ENCODE peak calls at places on chromosome 13, in eight cellular contexts. E is pancreas, B is heart left ventricle, Z is GM12865, A is heart right ventricle, O is AG09309, Y is BE2C, T is neural progenitor cell. X is an unnamed sample.

GRCh38 chr13:50715402-50716146 is 127.9 kb downstream of the DLEU7 start:
- DNase-seq in E (peak; percentile 53), B (peak; percentile 75), Z (no peak), A (peak; percentile 35), O (no peak), Y (no peak), T (no peak), X (no peak)

GRCh38 chr13:85729296-85729695 is 69.9 kb downstream of the SLITRK6 start:
- DNase-seq in E (no peak), B (no peak), Z (no peak), A (no peak), O (no peak), Y (no peak), T (no peak), X (no peak)

GRCh38 chr13:21328201-21328600 is 130.9 kb downstream of the ZDHHC20 start:
- DNase-seq in E (no peak), B (no peak), Z (no peak), A (no peak), O (no peak), Y (no peak), T (peak; percentile 58), X (no peak)

GRCh38 chr13:59230484-59231264 is 933.1 kb downstream of the DIAPH3 start:
- DNase-seq in E (no peak), B (no peak), Z (no peak), A (no peak), O (no peak), Y (no peak), T (no peak), X (no peak)

GRCh38 chr13:27442797-27443196 is 7.6 kb downstream of the MTIF3 start:
- DNase-seq in E (no peak), B (no peak), Z (no peak), A (no peak), O (no peak), Y (no peak), T (no peak), X (no peak)

GRCh38 chr13:43686557-43686956 is 100.2 kb downstream of the ENOX1 start:
- DNase-seq in E (peak; percentile 24), B (no peak), Z (no peak), A (peak; percentile 27), O (no peak), Y (peak; percentile 69), T (no peak), X (no peak)

GRCh38 chr13:98915563-98916348 is 62.1 kb downstream of the DOCK9 start:
- DNase-seq in E (no peak), B (no peak), Z (no peak), A (no peak), O (no peak), Y (no peak), T (no peak), X (no peak)

GRCh38 chr13:50340566-50341287 is 325.5 kb downstream of the KCNRG start:
- DNase-seq in E (no peak), B (no peak), Z (no peak), A (peak; percentile 18), O (no peak), Y (no peak), T (peak; percentile 21), X (no peak)

GRCh38 chr13:61664821-61665705 is 249.4 kb upstream of the PCDH20 start:
- DNase-seq in E (no peak), B (peak; percentile 37), Z (no peak), A (no peak), O (no peak), Y (no peak), T (no peak), X (peak; percentile 77)

GRCh38 chr13:80084086-80084676 is 256.7 kb downstream of the SPRY2 start:
- DNase-seq in E (no peak), B (no peak), Z (no peak), A (no peak), O (peak; percentile 94), Y (no peak), T (no peak), X (no peak)

GRCh38 chr13:50400930-50401553 is 385.8 kb downstream of the KCNRG start:
- DNase-seq in E (no peak), B (no peak), Z (no peak), A (no peak), O (peak; percentile 80), Y (no peak), T (no peak), X (no peak)

GRCh38 chr13:67184247-67184646 is 45.9 kb downstream of the PCDH9 start:
- DNase-seq in E (no peak), B (no peak), Z (no peak), A (no peak), O (no peak), Y (no peak), T (no peak), X (no peak)

GRCh38 chr13:40340368-40341085 is 325.9 kb downstream of the FOXO1 start:
- DNase-seq in E (peak; percentile 75), B (no peak), Z (no peak), A (no peak), O (no peak), Y (no peak), T (peak; percentile 11), X (no peak)
- TF ChIP-seq CTCF in E (peak; percentile 20), B (no peak), Z (no peak), A (no peak), O (peak; percentile 10), Y (no peak), T (no peak), X (peak; percentile 24)

DNA sequence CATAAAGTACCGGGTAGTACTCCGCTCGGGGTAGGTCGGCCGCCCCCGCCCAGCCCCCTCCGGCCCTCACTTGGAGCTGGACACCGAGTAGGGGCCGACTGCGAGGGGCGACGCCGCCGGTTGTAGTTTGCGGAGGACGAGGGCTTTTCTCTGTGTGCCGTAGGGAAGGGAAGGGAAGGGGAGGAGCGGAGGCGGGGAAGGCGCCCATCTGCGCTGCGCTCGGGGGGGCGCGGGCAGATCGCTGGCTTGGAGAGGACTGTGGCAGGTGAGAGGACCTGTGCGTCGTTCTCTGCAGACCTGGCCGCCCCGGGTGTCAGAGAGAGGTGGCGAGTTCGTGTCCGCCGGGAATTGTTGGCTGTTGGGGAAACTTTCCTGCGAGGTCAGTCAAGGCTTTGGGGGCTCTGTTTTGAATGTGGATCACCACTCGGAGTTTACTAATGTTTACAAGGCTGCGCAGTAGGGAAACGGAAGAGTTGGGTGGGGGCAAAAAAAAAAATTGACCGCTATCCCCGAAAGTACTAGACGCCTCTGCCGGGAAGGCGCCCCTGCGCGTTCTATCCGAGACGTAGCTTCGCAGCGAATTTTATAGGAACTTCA is 1.4 kb downstream of the ING1 start:
- DNase-seq in E (peak; percentile 73), B (peak; percentile 76), Z (no peak), A (peak; percentile 70), O (no peak), Y (peak; percentile 58), T (peak; percentile 74), X (no peak)
- H3K4me3 ChIP-seq in E (peak overlapping the region; percentile 90), B (peak overlapping the region; percentile 98), Z (peak overlapping the region; percentile 98), A (peak overlapping the region; percentile 94), O (peak overlapping the region; percentile 58), Y (peak overlapping the region; percentile 90), T (peak overlapping the region; percentile 96), X (peak overlapping the region; percentile 90)

GRCh38 chr13:112804374-112804773 is 114.5 kb downstream of the ATP11A start:
- DNase-seq in E (no peak), B (no peak), Z (no peak), A (no peak), O (no peak), Y (no peak), T (no peak), X (no peak)
- TF ChIP-seq CTCF in E (no peak), B (no peak), Z (no peak), A (no peak), O (no peak), Y (no peak), T (no peak), X (no peak)

DNA sequence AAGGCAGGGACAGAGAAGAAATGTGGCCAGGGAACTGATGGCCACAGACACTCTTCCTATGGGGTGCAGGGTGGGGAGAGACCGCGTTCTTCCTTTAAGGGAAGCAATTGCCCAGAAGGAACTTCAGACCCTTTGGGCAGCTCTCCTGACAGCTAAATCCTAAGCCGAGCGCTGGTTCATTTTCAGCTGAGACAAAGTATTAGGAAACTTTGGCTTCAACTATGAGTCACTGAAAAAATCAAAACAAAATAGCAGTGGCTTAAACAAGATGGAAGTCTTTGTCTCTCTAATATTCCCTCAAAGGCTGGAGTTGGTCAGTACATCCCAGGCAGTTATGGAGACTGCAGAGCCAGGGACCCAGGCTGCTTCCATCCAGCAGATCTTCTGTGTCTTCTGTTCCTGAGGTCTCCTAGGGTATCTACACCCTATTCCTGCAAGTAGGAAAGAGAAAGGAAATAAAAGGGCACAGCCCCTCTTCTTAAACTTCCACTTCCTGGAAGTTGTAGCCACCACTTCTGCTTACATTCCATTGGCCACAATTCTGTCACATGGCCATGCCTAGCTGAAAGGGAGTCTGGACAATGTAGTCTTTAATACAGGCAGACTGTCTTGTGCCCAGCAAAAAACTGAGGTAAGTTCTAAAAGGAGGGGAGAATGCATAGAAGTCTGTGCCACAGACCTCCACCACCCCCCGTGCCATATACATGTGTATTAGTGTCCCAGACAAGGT is 163.5 kb downstream of the KATNAL1 start:
- DNase-seq in E (no peak), B (no peak), Z (peak; percentile 54), A (no peak), O (no peak), Y (no peak), T (no peak), X (no peak)
- H3K4me3 ChIP-seq in E (no peak overlapping the region), B (no peak overlapping the region), Z (no peak overlapping the region), A (no peak overlapping the region), O (no peak overlapping the region), Y (no peak overlapping the region), T (no peak overlapping the region), X (no peak overlapping the region)

GRCh38 chr13:42354246-42355117 is 82.5 kb downstream of the AKAP11 start:
- DNase-seq in E (no peak), B (no peak), Z (peak; percentile 76), A (no peak), O (no peak), Y (no peak), T (peak; percentile 52), X (peak; percentile 25)
- TF ChIP-seq CTCF in E (no peak), B (no peak), Z (peak; percentile 37), A (peak; percentile 14), O (peak; percentile 15), Y (no peak), T (no peak), X (no peak)

GRCh38 chr13:106036870-106037269 is 498.6 kb downstream of the EFNB2 start:
- DNase-seq in E (no peak), B (no peak), Z (no peak), A (no peak), O (no peak), Y (peak; percentile 26), T (peak; percentile 36), X (no peak)
- H3K4me3 ChIP-seq in E (no peak overlapping the region), B (no peak overlapping the region), Z (no peak overlapping the region), A (no peak overlapping the region), O (no peak overlapping the region), Y (no peak overlapping the region), T (no peak overlapping the region), X (no peak overlapping the region)